ENCODE peak calls at places on chromosomes 11 and 22, in four cellular contexts. N, D, G and T are unnamed samples.

GRCh38 chr11:7457211-7457610 is 28.1 kb upstream of the OLFML1 start:
- DNase-seq in N (no peak), D (no peak), G (no peak), T (no peak)

GRCh38 chr11:59556115-59556882 is 45.0 kb downstream of the OR4D9 start:
- DNase-seq in N (no peak), D (peak), G (peak), T (peak)

GRCh38 chr11:16815047-16815767 is 76.8 kb downstream of the C11orf58 start:
- DNase-seq in N (no peak), D (no peak), G (no peak), T (no peak)

GRCh38 chr22:27135582-27135981 is 478.2 kb downstream of the MIAT start:
- DNase-seq in N (peak), D (no peak), G (no peak), T (peak)

GRCh38 chr22:46113910-46114517 is 36.3 kb upstream of the PPARA start:
- DNase-seq in N (no peak), D (no peak), G (no peak), T (no peak)

GRCh38 chr22:31244044-31244942 is 32.2 kb downstream of the LIMK2 start:
- DNase-seq in N (peak), D (peak), G (no peak), T (peak)

GRCh38 chr22:28783786-28784671 is 11.5 kb downstream of the CCDC117 start:
- DNase-seq in N (no peak), D (no peak), G (no peak), T (peak)

GRCh38 chr11:75164318-75164827 is 13.5 kb downstream of the SLCO2B1 start:
- DNase-seq in N (no peak), D (no peak), G (no peak), T (peak)

GRCh38 chr22:50267591-50268390 is 2.4 kb downstream of the MAPK11 start:
- DNase-seq in N (no peak), D (peak), G (no peak), T (no peak)

GRCh38 chr22:33883561-33883960 is 36.7 kb downstream of the LARGE1 start:
- DNase-seq in N (no peak), D (no peak), G (peak), T (no peak)

GRCh38 chr11:44658451-44658850 is 68.3 kb upstream of the TSPAN18 start:
- DNase-seq in N (peak), D (peak), G (no peak), T (no peak)

GRCh38 chr22:39359659-39360195 is 9.9 kb downstream of the SYNGR1 start:
- DNase-seq in N (no peak), D (no peak), G (no peak), T (no peak)

GRCh38 chr11:77993902-77994301 is 566 bp downstream of the INTS4 start:
- DNase-seq in N (no peak), D (no peak), G (no peak), T (no peak)

GRCh38 chr11:75505966-75506692 is 19.6 kb downstream of the GDPD5 start:
- DNase-seq in N (no peak), D (peak), G (no peak), T (no peak)

GRCh38 chr22:16960220-16960883 is 47.7 kb downstream of the GAB4 start:
- DNase-seq in N (no peak), D (no peak), G (no peak), T (no peak)

DNA sequence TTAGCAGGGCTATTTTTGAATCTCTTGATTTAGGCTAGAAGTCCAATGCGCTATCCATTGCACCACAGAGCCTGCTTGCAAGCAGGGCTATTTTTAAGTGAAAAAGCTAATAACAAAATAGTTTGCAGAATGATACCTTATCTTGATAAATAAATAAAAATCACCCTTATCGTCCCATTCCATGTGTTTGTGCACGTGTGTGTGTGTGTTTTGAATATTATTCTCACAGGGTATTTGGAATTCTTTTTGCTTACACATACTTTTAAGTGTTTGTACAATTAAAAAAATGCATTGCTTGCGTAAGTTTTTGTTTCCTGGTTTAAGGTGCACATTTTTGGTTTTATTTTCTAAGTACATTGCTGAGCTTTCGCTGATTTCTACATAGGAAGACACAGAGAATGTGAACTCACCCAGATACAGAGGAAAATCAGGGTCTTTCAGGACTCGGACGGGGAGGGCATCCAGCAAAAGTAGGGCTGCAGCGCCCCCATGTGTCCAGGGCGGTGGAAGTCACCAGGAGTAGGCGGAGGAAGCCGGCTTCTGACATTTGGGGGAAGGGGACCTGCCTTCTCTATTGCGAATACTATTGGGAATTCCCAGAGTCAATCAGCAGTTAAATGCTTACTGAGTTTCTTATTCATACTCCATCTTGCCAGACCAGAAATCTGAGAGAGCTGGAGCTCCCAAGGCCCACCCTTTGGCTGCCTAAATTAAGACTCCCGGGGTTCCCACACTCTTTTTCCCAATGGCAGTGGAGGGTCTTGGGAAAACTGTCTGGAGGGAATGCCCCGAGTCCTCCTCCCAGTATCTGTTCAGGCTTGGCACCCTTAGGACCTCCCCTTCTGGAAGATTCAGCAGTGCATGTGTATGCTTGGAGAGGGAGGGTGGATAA is 27.2 kb downstream of the SLC1A2 start:
- DNase-seq in N (peak), D (peak), G (peak), T (peak)
- TF ChIP-seq PBX3 in N (no peak), D (no peak), G (no peak), T (no peak)

DNA sequence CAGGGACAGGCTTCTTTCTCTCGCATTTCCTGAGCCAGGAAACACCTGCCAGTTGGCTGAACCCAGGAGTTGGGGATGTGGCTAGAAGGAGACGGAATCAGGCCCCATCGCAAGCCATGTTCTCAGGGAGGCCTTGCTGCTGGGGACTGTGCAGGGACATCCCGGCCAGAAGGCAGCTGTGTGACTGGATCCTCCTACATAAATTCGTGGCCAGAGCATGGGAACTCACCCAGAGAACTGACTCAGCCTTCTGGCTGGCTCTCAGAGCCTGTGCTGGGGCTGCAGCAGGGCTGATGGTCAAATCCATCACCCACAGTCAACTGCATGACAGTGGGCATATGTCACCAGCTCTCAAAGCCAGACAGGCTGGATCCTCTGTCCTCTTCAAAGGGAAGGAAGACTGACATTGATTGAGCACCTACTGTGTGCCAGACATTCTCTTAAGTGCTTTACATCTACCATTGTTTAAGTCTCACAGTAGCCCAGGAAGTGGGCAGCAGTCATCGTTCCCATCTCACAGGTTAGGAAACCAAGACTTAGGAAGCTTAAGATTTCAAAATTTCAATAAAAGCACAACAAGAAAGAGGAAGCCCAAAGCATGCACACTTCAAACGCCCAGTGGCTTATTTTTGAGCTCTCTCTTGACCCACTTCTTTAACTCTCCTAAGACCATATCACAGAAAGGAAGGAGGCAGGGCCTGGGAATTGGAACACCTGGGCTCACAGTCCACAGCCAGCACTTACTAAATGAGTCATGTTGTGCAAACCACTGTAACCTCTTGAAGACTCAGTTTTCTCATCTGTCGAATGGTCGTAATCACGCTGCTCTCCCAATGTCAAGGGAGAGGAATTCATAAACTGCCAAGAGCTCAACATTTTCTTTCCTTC is 30.9 kb upstream of the CACNG2 start:
- DNase-seq in N (no peak), D (no peak), G (no peak), T (no peak)
- TF ChIP-seq PBX3 in N (no peak), D (no peak), G (no peak), T (no peak)

DNA sequence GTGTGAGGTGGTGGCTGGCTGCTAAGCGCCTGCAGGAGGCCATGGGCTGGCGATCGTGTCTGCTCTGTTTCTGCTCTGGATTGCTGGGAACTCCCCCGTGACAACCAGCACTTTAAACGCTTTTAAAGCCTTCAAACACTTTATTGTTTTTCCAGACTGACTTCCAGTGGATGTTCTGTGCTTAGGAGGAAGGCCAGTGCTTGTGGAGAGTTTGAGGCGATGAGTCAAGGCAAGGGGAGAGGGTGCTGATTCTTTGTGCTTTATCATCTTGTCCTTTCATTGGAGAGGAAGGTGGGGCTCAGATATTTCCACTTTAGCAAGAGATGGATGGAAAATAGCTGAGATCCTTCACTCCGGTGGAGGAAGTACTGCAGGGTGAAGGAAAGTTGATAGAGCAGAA is 81.6 kb downstream of the FLI1 start:
- DNase-seq in N (no peak), D (no peak), G (no peak), T (no peak)
- TF ChIP-seq PBX3 in N (no peak), D (no peak), G (no peak), T (no peak)

GRCh38 chr11:12862761-12863469 is 146.2 kb upstream of the RASSF10 start:
- DNase-seq in N (no peak), D (peak), G (no peak), T (no peak)
- TF ChIP-seq PBX3 in N (no peak), D (peak), G (no peak), T (no peak)

DNA sequence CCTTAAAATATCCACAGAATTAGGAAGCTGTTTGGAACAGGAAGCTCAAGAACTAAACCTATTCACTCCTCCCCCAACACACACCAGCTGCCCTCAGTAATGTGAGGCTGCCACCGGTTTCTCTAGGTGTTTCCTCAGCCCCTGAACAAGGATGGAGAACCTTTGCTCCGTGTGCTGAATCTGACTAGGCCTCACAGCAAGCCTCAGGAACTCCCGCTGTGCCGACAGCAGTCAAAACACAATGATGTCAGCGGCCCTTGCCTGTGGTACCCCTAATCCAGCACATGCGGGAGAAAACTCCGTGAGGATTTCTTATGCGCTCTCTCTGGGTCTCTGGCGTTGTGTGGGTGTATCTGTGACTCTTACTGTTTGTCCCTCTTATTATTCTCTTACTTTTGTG is 153.3 kb downstream of the EFCAB6 start:
- DNase-seq in N (no peak), D (no peak), G (no peak), T (no peak)
- TF ChIP-seq PBX3 in N (no peak), D (no peak), G (no peak), T (no peak)